ENCODE peak calls at places on chromosomes 12 and 14, in nine cellular contexts. One of them, this sample, is unnamed.

GRCh38 chr12:130266751-130267150 is 70.9 kb upstream of the PIWIL1 start:
- DNase-seq in GM12891: no peak
- DNase-seq in GM23338: peak; percentile 75
- DNase-seq in SK-N-MC: no peak
- DNase-seq in endothelial cell of umbilical vein: no peak
- DNase-seq in transverse colon: no peak
- DNase-seq in suprapubic skin: no peak
- DNase-seq in K562: no peak
- DNase-seq in GM12892: no peak
- DNase-seq in this sample: no peak

GRCh38 chr12:15220451-15220850 is 766 bp downstream of the RERG start:
- DNase-seq in endothelial cell of umbilical vein: no peak
- DNase-seq in suprapubic skin: no peak
- DNase-seq in GM12892: no peak
- DNase-seq in GM23338: no peak
- DNase-seq in SK-N-MC: no peak
- DNase-seq in GM12891: no peak
- DNase-seq in K562: no peak
- DNase-seq in transverse colon: no peak
- DNase-seq in this sample: no peak

GRCh38 chr12:70711831-70712230 is 74.6 kb upstream of the PTPRB start:
- DNase-seq in suprapubic skin: no peak
- DNase-seq in SK-N-MC: no peak
- DNase-seq in GM12892: no peak
- DNase-seq in transverse colon: no peak
- DNase-seq in K562: no peak
- DNase-seq in endothelial cell of umbilical vein: no peak
- DNase-seq in GM12891: no peak
- DNase-seq in GM23338: no peak
- DNase-seq in this sample: no peak

GRCh38 chr12:68336754-68337343 is 4.7 kb upstream of the MDM1 start:
- DNase-seq in GM23338: no peak
- DNase-seq in transverse colon: peak; percentile 36
- DNase-seq in GM12892: no peak
- DNase-seq in endothelial cell of umbilical vein: no peak
- DNase-seq in SK-N-MC: no peak
- DNase-seq in K562: no peak
- DNase-seq in suprapubic skin: no peak
- DNase-seq in GM12891: no peak
- DNase-seq in this sample: no peak

GRCh38 chr12:14572401-14572800 is 4.7 kb upstream of the PLBD1 start:
- DNase-seq in suprapubic skin: no peak
- DNase-seq in K562: no peak
- DNase-seq in transverse colon: no peak
- DNase-seq in SK-N-MC: no peak
- DNase-seq in GM12891: no peak
- DNase-seq in GM12892: no peak
- DNase-seq in endothelial cell of umbilical vein: no peak
- DNase-seq in GM23338: peak; percentile 48
- DNase-seq in this sample: no peak

GRCh38 chr14:104968541-104969401 is 9.4 kb downstream of the AHNAK2 start:
- DNase-seq in endothelial cell of umbilical vein: peak; percentile 71
- DNase-seq in GM12891: no peak
- DNase-seq in GM12892: no peak
- DNase-seq in K562: no peak
- DNase-seq in suprapubic skin: peak; percentile 88
- DNase-seq in transverse colon: no peak
- DNase-seq in SK-N-MC: no peak
- DNase-seq in GM23338: no peak
- DNase-seq in this sample: no peak

GRCh38 chr14:60226296-60226695 is 22.7 kb upstream of the PPM1A start:
- DNase-seq in SK-N-MC: no peak
- DNase-seq in suprapubic skin: no peak
- DNase-seq in K562: no peak
- DNase-seq in endothelial cell of umbilical vein: no peak
- DNase-seq in GM23338: no peak
- DNase-seq in GM12891: no peak
- DNase-seq in GM12892: no peak
- DNase-seq in transverse colon: no peak
- DNase-seq in this sample: no peak

GRCh38 chr12:90999946-91000345 is 4.8 kb downstream of the EPYC start:
- DNase-seq in GM12892: no peak
- DNase-seq in SK-N-MC: no peak
- DNase-seq in transverse colon: no peak
- DNase-seq in K562: no peak
- DNase-seq in GM12891: no peak
- DNase-seq in GM23338: no peak
- DNase-seq in endothelial cell of umbilical vein: no peak
- DNase-seq in suprapubic skin: no peak
- DNase-seq in this sample: no peak

GRCh38 chr14:99654235-99655000 is 9.5 kb downstream of the HHIPL1 start:
- DNase-seq in GM12891: no peak
- DNase-seq in GM23338: peak; percentile 37
- DNase-seq in suprapubic skin: no peak
- DNase-seq in endothelial cell of umbilical vein: no peak
- DNase-seq in SK-N-MC: no peak
- DNase-seq in K562: no peak
- DNase-seq in transverse colon: peak; percentile 52
- DNase-seq in GM12892: no peak
- DNase-seq in this sample: no peak

GRCh38 chr14:22314183-22314820 is 274.7 kb downstream of the DAD1 start:
- DNase-seq in suprapubic skin: no peak
- DNase-seq in GM12892: peak; percentile 17
- DNase-seq in SK-N-MC: peak; percentile 62
- DNase-seq in endothelial cell of umbilical vein: peak; percentile 54
- DNase-seq in GM23338: peak; percentile 82
- DNase-seq in GM12891: peak; percentile 28
- DNase-seq in K562: peak; percentile 37
- DNase-seq in transverse colon: no peak
- DNase-seq in this sample: no peak

GRCh38 chr14:53360821-53361220 is 207.7 kb upstream of the DDHD1 start:
- DNase-seq in transverse colon: no peak
- DNase-seq in SK-N-MC: no peak
- DNase-seq in GM12892: no peak
- DNase-seq in suprapubic skin: no peak
- DNase-seq in GM12891: no peak
- DNase-seq in K562: no peak
- DNase-seq in endothelial cell of umbilical vein: no peak
- DNase-seq in GM23338: no peak
- DNase-seq in this sample: no peak

GRCh38 chr12:57724003-57724935 is 14.3 kb downstream of the AGAP2 start:
- DNase-seq in SK-N-MC: no peak
- DNase-seq in GM12891: peak; percentile 8
- DNase-seq in suprapubic skin: no peak
- DNase-seq in endothelial cell of umbilical vein: no peak
- DNase-seq in GM12892: no peak
- DNase-seq in K562: no peak
- DNase-seq in GM23338: no peak
- DNase-seq in transverse colon: no peak
- DNase-seq in this sample: peak; percentile 89

GRCh38 chr12:50040657-50041056 is 15.4 kb upstream of the RACGAP1 start:
- DNase-seq in GM23338: no peak
- DNase-seq in SK-N-MC: no peak
- DNase-seq in transverse colon: no peak
- DNase-seq in suprapubic skin: no peak
- DNase-seq in GM12892: no peak
- DNase-seq in K562: no peak
- DNase-seq in GM12891: no peak
- DNase-seq in endothelial cell of umbilical vein: no peak
- DNase-seq in this sample: no peak

GRCh38 chr12:54394281-54394719 is 9.8 kb upstream of the ZNF385A start:
- DNase-seq in GM23338: peak; percentile 96
- DNase-seq in GM12891: no peak
- DNase-seq in transverse colon: peak; percentile 57
- DNase-seq in suprapubic skin: no peak
- DNase-seq in K562: peak; percentile 64
- DNase-seq in endothelial cell of umbilical vein: no peak
- DNase-seq in SK-N-MC: peak; percentile 37
- DNase-seq in GM12892: no peak
- DNase-seq in this sample: no peak

GRCh38 chr12:6277982-6278438 is 32.5 kb upstream of the PLEKHG6 start:
- DNase-seq in GM12892: no peak
- DNase-seq in transverse colon: peak; percentile 68
- DNase-seq in suprapubic skin: no peak
- DNase-seq in SK-N-MC: no peak
- DNase-seq in endothelial cell of umbilical vein: no peak
- DNase-seq in K562: no peak
- DNase-seq in GM12891: peak; percentile 46
- DNase-seq in GM23338: peak; percentile 49
- DNase-seq in this sample: no peak

GRCh38 chr12:52234226-52234810 is 1.3 kb downstream of the KRT7 start:
- DNase-seq in K562: no peak
- DNase-seq in GM23338: peak; percentile 13
- DNase-seq in suprapubic skin: no peak
- DNase-seq in transverse colon: no peak
- DNase-seq in SK-N-MC: no peak
- DNase-seq in endothelial cell of umbilical vein: no peak
- DNase-seq in GM12891: peak; percentile 7
- DNase-seq in GM12892: no peak
- DNase-seq in this sample: no peak

DNA sequence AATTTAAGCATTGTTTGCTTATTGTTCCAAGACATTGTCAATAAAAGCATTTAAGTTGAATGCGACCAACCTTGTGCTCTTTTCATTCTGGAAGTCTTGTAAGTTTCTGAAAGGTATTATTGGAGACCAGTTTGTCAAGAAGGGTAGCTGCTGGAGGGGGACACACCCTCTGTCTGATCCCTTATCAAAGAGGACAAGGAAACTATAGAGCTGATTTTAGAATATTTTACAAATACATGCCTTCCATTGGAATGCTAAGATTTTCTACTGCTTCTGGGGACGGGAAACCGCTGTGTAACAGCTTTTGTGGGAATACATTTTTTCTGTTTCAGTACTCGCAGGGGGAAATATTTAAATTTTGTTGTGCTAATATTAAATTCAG is 3.5 kb downstream of the FOS start:
- DNase-seq in SK-N-MC: no peak
- DNase-seq in GM12892: no peak
- DNase-seq in K562: no peak
- DNase-seq in GM12891: no peak
- DNase-seq in endothelial cell of umbilical vein: no peak
- DNase-seq in transverse colon: peak; percentile 59
- DNase-seq in suprapubic skin: no peak
- DNase-seq in GM23338: no peak
- DNase-seq in this sample: no peak
- TF ChIP-seq POLR2AphosphoS5 in SK-N-MC: no peak
- TF ChIP-seq POLR2AphosphoS5 in GM12892: no peak
- TF ChIP-seq POLR2AphosphoS5 in K562: peak; percentile 52
- TF ChIP-seq POLR2AphosphoS5 in GM12891: no peak
- TF ChIP-seq POLR2AphosphoS5 in endothelial cell of umbilical vein: no peak
- TF ChIP-seq POLR2AphosphoS5 in transverse colon: peak; percentile 68
- TF ChIP-seq POLR2AphosphoS5 in suprapubic skin: no peak
- TF ChIP-seq POLR2AphosphoS5 in GM23338: no peak
- TF ChIP-seq POLR2AphosphoS5 in this sample: no peak

DNA sequence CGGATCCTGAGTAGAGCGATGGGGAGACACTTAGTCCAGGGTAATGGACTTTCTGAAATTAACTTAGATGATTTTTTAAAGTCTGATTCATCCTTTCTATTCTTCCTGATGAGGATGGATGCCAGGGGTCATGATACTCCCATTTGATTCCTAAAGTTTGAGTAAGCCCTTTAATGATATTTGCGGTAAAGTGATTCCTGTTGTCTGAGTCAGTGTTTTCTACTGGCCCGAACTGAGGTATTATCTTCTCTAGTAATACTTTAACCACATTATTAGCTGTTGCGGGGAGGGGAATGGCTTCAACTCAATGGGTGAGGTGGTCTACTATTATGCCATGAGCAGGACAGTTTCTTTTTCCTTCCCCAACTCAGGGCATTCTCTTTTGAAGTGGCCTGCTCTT is 111.6 kb downstream of the RIN3 start:
- DNase-seq in GM12891: no peak
- DNase-seq in K562: no peak
- DNase-seq in transverse colon: no peak
- DNase-seq in suprapubic skin: no peak
- DNase-seq in SK-N-MC: no peak
- DNase-seq in GM23338: no peak
- DNase-seq in GM12892: no peak
- DNase-seq in endothelial cell of umbilical vein: no peak
- DNase-seq in this sample: no peak
- TF ChIP-seq POLR2AphosphoS5 in GM12891: no peak
- TF ChIP-seq POLR2AphosphoS5 in K562: no peak
- TF ChIP-seq POLR2AphosphoS5 in transverse colon: no peak
- TF ChIP-seq POLR2AphosphoS5 in suprapubic skin: no peak
- TF ChIP-seq POLR2AphosphoS5 in SK-N-MC: no peak
- TF ChIP-seq POLR2AphosphoS5 in GM23338: no peak
- TF ChIP-seq POLR2AphosphoS5 in GM12892: no peak
- TF ChIP-seq POLR2AphosphoS5 in endothelial cell of umbilical vein: no peak
- TF ChIP-seq POLR2AphosphoS5 in this sample: no peak

GRCh38 chr12:120833849-120834248 is 70.3 kb downstream of the SPPL3 start:
- DNase-seq in SK-N-MC: no peak
- DNase-seq in GM12892: no peak
- DNase-seq in transverse colon: no peak
- DNase-seq in endothelial cell of umbilical vein: no peak
- DNase-seq in GM12891: no peak
- DNase-seq in K562: no peak
- DNase-seq in GM23338: no peak
- DNase-seq in suprapubic skin: no peak
- DNase-seq in this sample: no peak

GRCh38 chr12:120832712-120833111 is 71.4 kb downstream of the SPPL3 start:
- DNase-seq in SK-N-MC: no peak
- DNase-seq in K562: no peak
- DNase-seq in suprapubic skin: no peak
- DNase-seq in GM23338: no peak
- DNase-seq in GM12891: no peak
- DNase-seq in GM12892: no peak
- DNase-seq in endothelial cell of umbilical vein: no peak
- DNase-seq in transverse colon: no peak
- DNase-seq in this sample: no peak

GRCh38 chr12:120830052-120830940 is 73.9 kb downstream of the SPPL3 start:
- DNase-seq in GM12892: no peak
- DNase-seq in endothelial cell of umbilical vein: no peak
- DNase-seq in suprapubic skin: no peak
- DNase-seq in K562: no peak
- DNase-seq in GM12891: no peak
- DNase-seq in GM23338: no peak
- DNase-seq in transverse colon: no peak
- DNase-seq in SK-N-MC: no peak
- DNase-seq in this sample: no peak

GRCh38 chr12:120834489-120835303 is 69.5 kb downstream of the SPPL3 start:
- DNase-seq in endothelial cell of umbilical vein: no peak
- DNase-seq in SK-N-MC: no peak
- DNase-seq in GM12892: no peak
- DNase-seq in K562: no peak
- DNase-seq in suprapubic skin: no peak
- DNase-seq in GM23338: no peak
- DNase-seq in transverse colon: no peak
- DNase-seq in GM12891: no peak
- DNase-seq in this sample: no peak

GRCh38 chr12:120831648-120832267 is 72.4 kb downstream of the SPPL3 start:
- DNase-seq in GM12892: no peak
- DNase-seq in GM23338: no peak
- DNase-seq in transverse colon: no peak
- DNase-seq in GM12891: no peak
- DNase-seq in K562: no peak
- DNase-seq in endothelial cell of umbilical vein: no peak
- DNase-seq in SK-N-MC: no peak
- DNase-seq in suprapubic skin: no peak
- DNase-seq in this sample: no peak
- TF ChIP-seq POLR2AphosphoS5 in GM12892: no peak
- TF ChIP-seq POLR2AphosphoS5 in GM23338: no peak
- TF ChIP-seq POLR2AphosphoS5 in transverse colon: no peak
- TF ChIP-seq POLR2AphosphoS5 in GM12891: no peak
- TF ChIP-seq POLR2AphosphoS5 in K562: no peak
- TF ChIP-seq POLR2AphosphoS5 in endothelial cell of umbilical vein: no peak
- TF ChIP-seq POLR2AphosphoS5 in SK-N-MC: no peak
- TF ChIP-seq POLR2AphosphoS5 in suprapubic skin: no peak
- TF ChIP-seq POLR2AphosphoS5 in this sample: no peak

GRCh38 chr12:123469978-123470377 is 12.0 kb downstream of the SNRNP35 start:
- DNase-seq in transverse colon: no peak
- DNase-seq in endothelial cell of umbilical vein: no peak
- DNase-seq in GM23338: no peak
- DNase-seq in GM12892: no peak
- DNase-seq in SK-N-MC: no peak
- DNase-seq in GM12891: no peak
- DNase-seq in K562: no peak
- DNase-seq in suprapubic skin: no peak
- DNase-seq in this sample: no peak
- TF ChIP-seq POLR2AphosphoS5 in transverse colon: no peak
- TF ChIP-seq POLR2AphosphoS5 in endothelial cell of umbilical vein: no peak
- TF ChIP-seq POLR2AphosphoS5 in GM23338: no peak
- TF ChIP-seq POLR2AphosphoS5 in GM12892: no peak
- TF ChIP-seq POLR2AphosphoS5 in SK-N-MC: no peak
- TF ChIP-seq POLR2AphosphoS5 in GM12891: no peak
- TF ChIP-seq POLR2AphosphoS5 in K562: no peak
- TF ChIP-seq POLR2AphosphoS5 in suprapubic skin: no peak
- TF ChIP-seq POLR2AphosphoS5 in this sample: no peak